ENCODE peak calls at places on chromosomes 16 and 17, in seven cellular contexts. One of them, this sample, is unnamed.

GRCh38 chr16:74748042-74748709 is 26.4 kb downstream of the FA2H start:
- DNase-seq in tibial artery: no peak
- DNase-seq in psoas muscle: no peak
- DNase-seq in lung: no peak
- DNase-seq in adrenal gland: no peak
- DNase-seq in Caco-2: no peak
- DNase-seq in tibial nerve: no peak
- DNase-seq in this sample: no peak

GRCh38 chr16:18816286-18816685 is 14.9 kb upstream of the ARL6IP1 start:
- DNase-seq in tibial artery: no peak
- DNase-seq in psoas muscle: no peak
- DNase-seq in lung: no peak
- DNase-seq in adrenal gland: no peak
- DNase-seq in Caco-2: no peak
- DNase-seq in tibial nerve: no peak
- DNase-seq in this sample: no peak

GRCh38 chr16:22659933-22660332 is 149.2 kb downstream of the NPIPB5 start:
- DNase-seq in tibial artery: no peak
- DNase-seq in psoas muscle: no peak
- DNase-seq in lung: no peak
- DNase-seq in adrenal gland: no peak
- DNase-seq in Caco-2: no peak
- DNase-seq in tibial nerve: no peak
- DNase-seq in this sample: no peak

GRCh38 chr17:68324654-68325336 is 33.5 kb downstream of the ARSG start:
- DNase-seq in tibial artery: no peak
- DNase-seq in psoas muscle: peak; percentile 74
- DNase-seq in lung: no peak
- DNase-seq in adrenal gland: no peak
- DNase-seq in Caco-2: no peak
- DNase-seq in tibial nerve: no peak
- DNase-seq in this sample: no peak

GRCh38 chr16:56635441-56635967 is 3.0 kb upstream of the MT1A start:
- DNase-seq in tibial artery: no peak
- DNase-seq in psoas muscle: no peak
- DNase-seq in lung: no peak
- DNase-seq in adrenal gland: no peak
- DNase-seq in Caco-2: no peak
- DNase-seq in tibial nerve: no peak
- DNase-seq in this sample: no peak

GRCh38 chr17:28475151-28475900 is 1.9 kb downstream of the SLC13A2 start:
- DNase-seq in tibial artery: no peak
- DNase-seq in psoas muscle: no peak
- DNase-seq in lung: no peak
- DNase-seq in adrenal gland: no peak
- DNase-seq in Caco-2: peak; percentile 84
- DNase-seq in tibial nerve: no peak
- DNase-seq in this sample: no peak

GRCh38 chr17:15442316-15443185 is 24.9 kb downstream of the CDRT4 start:
- DNase-seq in tibial artery: no peak
- DNase-seq in psoas muscle: no peak
- DNase-seq in lung: no peak
- DNase-seq in adrenal gland: no peak
- DNase-seq in Caco-2: no peak
- DNase-seq in tibial nerve: no peak
- DNase-seq in this sample: no peak

GRCh38 chr16:66493490-66494401 is 56.2 kb downstream of the TK2 start:
- DNase-seq in tibial artery: peak; percentile 10
- DNase-seq in psoas muscle: no peak
- DNase-seq in lung: no peak
- DNase-seq in adrenal gland: no peak
- DNase-seq in Caco-2: no peak
- DNase-seq in tibial nerve: no peak
- DNase-seq in this sample: peak; percentile 10

GRCh38 chr17:33204156-33204555 is 88.9 kb downstream of the ASIC2 start:
- DNase-seq in tibial artery: no peak
- DNase-seq in psoas muscle: no peak
- DNase-seq in lung: no peak
- DNase-seq in adrenal gland: no peak
- DNase-seq in Caco-2: no peak
- DNase-seq in tibial nerve: no peak
- DNase-seq in this sample: no peak

GRCh38 chr17:4903051-4903818 is at the start of gene CHRNE:
- DNase-seq in tibial artery: peak; percentile 85
- DNase-seq in psoas muscle: peak; percentile 63
- DNase-seq in lung: peak; percentile 82
- DNase-seq in adrenal gland: peak; percentile 85
- DNase-seq in Caco-2: peak; percentile 70
- DNase-seq in tibial nerve: peak; percentile 96
- DNase-seq in this sample: peak; percentile 95

GRCh38 chr17:41777579-41778188 is 8.8 kb downstream of the JUP start:
- DNase-seq in tibial artery: peak; percentile 43
- DNase-seq in psoas muscle: peak; percentile 88
- DNase-seq in lung: peak; percentile 72
- DNase-seq in adrenal gland: peak; percentile 66
- DNase-seq in Caco-2: no peak
- DNase-seq in tibial nerve: peak; percentile 64
- DNase-seq in this sample: peak; percentile 77

GRCh38 chr17:38871247-38871991 is 1.6 kb downstream of the LASP1 start:
- DNase-seq in tibial artery: peak; percentile 83
- DNase-seq in psoas muscle: peak; percentile 70
- DNase-seq in lung: peak; percentile 80
- DNase-seq in adrenal gland: peak; percentile 89
- DNase-seq in Caco-2: peak; percentile 87
- DNase-seq in tibial nerve: peak; percentile 77
- DNase-seq in this sample: peak; percentile 90

GRCh38 chr17:31378638-31379037 is 12.8 kb upstream of the RAB11FIP4 start:
- DNase-seq in tibial artery: no peak
- DNase-seq in psoas muscle: no peak
- DNase-seq in lung: no peak
- DNase-seq in adrenal gland: no peak
- DNase-seq in Caco-2: no peak
- DNase-seq in tibial nerve: no peak
- DNase-seq in this sample: no peak
- TF ChIP-seq CTCF in tibial artery: no peak
- TF ChIP-seq CTCF in psoas muscle: no peak
- TF ChIP-seq CTCF in lung: no peak
- TF ChIP-seq CTCF in adrenal gland: no peak
- TF ChIP-seq CTCF in Caco-2: peak; percentile 14
- TF ChIP-seq CTCF in tibial nerve: no peak
- TF ChIP-seq CTCF in this sample: no peak

GRCh38 chr16:55559933-55560516 is 6.5 kb upstream of the CAPNS2 start:
- DNase-seq in tibial artery: no peak
- DNase-seq in psoas muscle: no peak
- DNase-seq in lung: no peak
- DNase-seq in adrenal gland: no peak
- DNase-seq in Caco-2: no peak
- DNase-seq in tibial nerve: no peak
- DNase-seq in this sample: no peak
- H3K4me1 ChIP-seq in tibial artery: peaks cover 6% of the 10 kb centered on the region
- H3K4me1 ChIP-seq in psoas muscle: peaks cover 5% of the 10 kb centered on the region
- H3K4me1 ChIP-seq in lung: no peaks in the 10 kb centered on the region
- H3K4me1 ChIP-seq in adrenal gland: no peaks in the 10 kb centered on the region
- H3K4me1 ChIP-seq in Caco-2: no peaks in the 10 kb centered on the region
- H3K4me1 ChIP-seq in tibial nerve: no peaks in the 10 kb centered on the region
- H3K4me1 ChIP-seq in this sample: peaks cover 12% of the 10 kb centered on the region

GRCh38 chr16:1314399-1315068 is 5.1 kb downstream of the UBE2I start:
- DNase-seq in tibial artery: no peak
- DNase-seq in psoas muscle: no peak
- DNase-seq in lung: no peak
- DNase-seq in adrenal gland: no peak
- DNase-seq in Caco-2: no peak
- DNase-seq in tibial nerve: no peak
- DNase-seq in this sample: no peak
- H3K36me3 ChIP-seq in tibial artery: peaks cover 68% of the 10 kb centered on the region
- H3K36me3 ChIP-seq in psoas muscle: peaks cover 57% of the 10 kb centered on the region
- H3K36me3 ChIP-seq in lung: peaks cover 13% of the 10 kb centered on the region
- H3K36me3 ChIP-seq in adrenal gland: peaks cover 67% of the 10 kb centered on the region
- H3K36me3 ChIP-seq in Caco-2: peaks cover 5% of the 10 kb centered on the region
- H3K36me3 ChIP-seq in tibial nerve: peaks cover 32% of the 10 kb centered on the region
- H3K36me3 ChIP-seq in this sample: peaks cover 36% of the 10 kb centered on the region

GRCh38 chr16:3782566-3782965 is 65.2 kb upstream of the TRAP1 start:
- DNase-seq in tibial artery: no peak
- DNase-seq in psoas muscle: no peak
- DNase-seq in lung: no peak
- DNase-seq in adrenal gland: no peak
- DNase-seq in Caco-2: no peak
- DNase-seq in tibial nerve: no peak
- DNase-seq in this sample: no peak

GRCh38 chr16:3781421-3781820 is 64.1 kb upstream of the TRAP1 start:
- DNase-seq in tibial artery: no peak
- DNase-seq in psoas muscle: no peak
- DNase-seq in lung: no peak
- DNase-seq in adrenal gland: no peak
- DNase-seq in Caco-2: no peak
- DNase-seq in tibial nerve: no peak
- DNase-seq in this sample: no peak

GRCh38 chr16:3776316-3776715 is 59.0 kb upstream of the TRAP1 start:
- DNase-seq in tibial artery: no peak
- DNase-seq in psoas muscle: peak; percentile 77
- DNase-seq in lung: peak; percentile 86
- DNase-seq in adrenal gland: peak; percentile 60
- DNase-seq in Caco-2: no peak
- DNase-seq in tibial nerve: no peak
- DNase-seq in this sample: no peak

GRCh38 chr16:3783516-3783915 is 66.2 kb upstream of the TRAP1 start:
- DNase-seq in tibial artery: no peak
- DNase-seq in psoas muscle: no peak
- DNase-seq in lung: no peak
- DNase-seq in adrenal gland: no peak
- DNase-seq in Caco-2: no peak
- DNase-seq in tibial nerve: no peak
- DNase-seq in this sample: no peak

GRCh38 chr16:3780570-3780969 is 63.2 kb upstream of the TRAP1 start:
- DNase-seq in tibial artery: no peak
- DNase-seq in psoas muscle: no peak
- DNase-seq in lung: no peak
- DNase-seq in adrenal gland: no peak
- DNase-seq in Caco-2: no peak
- DNase-seq in tibial nerve: no peak
- DNase-seq in this sample: no peak
- TF ChIP-seq CTCF in tibial artery: no peak
- TF ChIP-seq CTCF in psoas muscle: no peak
- TF ChIP-seq CTCF in lung: no peak
- TF ChIP-seq CTCF in adrenal gland: no peak
- TF ChIP-seq CTCF in Caco-2: no peak
- TF ChIP-seq CTCF in tibial nerve: no peak
- TF ChIP-seq CTCF in this sample: no peak

GRCh38 chr17:2394775-2395191 is 6.1 kb downstream of the MNT start:
- DNase-seq in tibial artery: no peak
- DNase-seq in psoas muscle: peak; percentile 55
- DNase-seq in lung: no peak
- DNase-seq in adrenal gland: no peak
- DNase-seq in Caco-2: no peak
- DNase-seq in tibial nerve: no peak
- DNase-seq in this sample: no peak

GRCh38 chr17:2393954-2394749 is 6.7 kb downstream of the MNT start:
- DNase-seq in tibial artery: no peak
- DNase-seq in psoas muscle: peak; percentile 57
- DNase-seq in lung: no peak
- DNase-seq in adrenal gland: no peak
- DNase-seq in Caco-2: no peak
- DNase-seq in tibial nerve: no peak
- DNase-seq in this sample: no peak

GRCh38 chr17:2391597-2392251 is 9.1 kb downstream of the MNT start:
- DNase-seq in tibial artery: no peak
- DNase-seq in psoas muscle: peak; percentile 31
- DNase-seq in lung: no peak
- DNase-seq in adrenal gland: no peak
- DNase-seq in Caco-2: no peak
- DNase-seq in tibial nerve: no peak
- DNase-seq in this sample: peak; percentile 52

GRCh38 chr17:2392252-2393183 is 8.3 kb downstream of the MNT start:
- DNase-seq in tibial artery: peak; percentile 94
- DNase-seq in psoas muscle: peak; percentile 98
- DNase-seq in lung: peak; percentile 92
- DNase-seq in adrenal gland: peak; percentile 98
- DNase-seq in Caco-2: peak; percentile 99
- DNase-seq in tibial nerve: peak; percentile 92
- DNase-seq in this sample: peak; percentile 97

GRCh38 chr17:2393184-2393953 is 7.5 kb downstream of the MNT start:
- DNase-seq in tibial artery: peak; percentile 84
- DNase-seq in psoas muscle: peak; percentile 95
- DNase-seq in lung: peak; percentile 87
- DNase-seq in adrenal gland: peak; percentile 93
- DNase-seq in Caco-2: peak; percentile 94
- DNase-seq in tibial nerve: peak; percentile 78
- DNase-seq in this sample: peak; percentile 94
- H3K4me1 ChIP-seq in tibial artery: peaks cover 60% of the 10 kb centered on the region
- H3K4me1 ChIP-seq in psoas muscle: peaks cover 81% of the 10 kb centered on the region
- H3K4me1 ChIP-seq in lung: peaks cover 30% of the 10 kb centered on the region
- H3K4me1 ChIP-seq in adrenal gland: peaks cover 48% of the 10 kb centered on the region
- H3K4me1 ChIP-seq in Caco-2: peaks cover 38% of the 10 kb centered on the region
- H3K4me1 ChIP-seq in tibial nerve: peaks cover 68% of the 10 kb centered on the region
- H3K4me1 ChIP-seq in this sample: peaks cover 49% of the 10 kb centered on the region

DNA sequence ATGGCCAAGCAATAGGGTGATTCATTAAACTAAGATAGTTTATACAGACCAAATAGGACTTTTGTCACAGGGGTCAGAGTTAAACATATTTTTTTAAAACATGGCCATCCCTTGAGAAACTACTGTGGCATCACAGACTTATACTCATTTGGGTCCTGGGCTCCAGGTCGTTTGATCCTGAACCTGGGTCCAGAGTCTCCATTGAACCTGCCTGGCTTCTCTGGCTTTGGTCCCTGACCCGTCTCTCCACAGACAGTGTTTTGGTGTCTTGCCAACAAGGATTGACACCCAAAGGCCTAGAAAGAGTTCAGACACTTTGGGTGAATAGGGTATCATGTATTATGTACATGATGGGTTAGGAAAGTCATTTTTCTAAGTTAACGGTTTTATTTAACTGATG is 236.7 kb downstream of the PHKB start:
- DNase-seq in tibial artery: no peak
- DNase-seq in psoas muscle: no peak
- DNase-seq in lung: no peak
- DNase-seq in adrenal gland: no peak
- DNase-seq in Caco-2: no peak
- DNase-seq in tibial nerve: no peak
- DNase-seq in this sample: no peak
- H3K36me3 ChIP-seq in tibial artery: peaks cover 71% of the 10 kb centered on the region
- H3K36me3 ChIP-seq in psoas muscle: peaks cover 85% of the 10 kb centered on the region
- H3K36me3 ChIP-seq in lung: peaks cover 41% of the 10 kb centered on the region
- H3K36me3 ChIP-seq in adrenal gland: peaks cover 46% of the 10 kb centered on the region
- H3K36me3 ChIP-seq in Caco-2: no peaks in the 10 kb centered on the region
- H3K36me3 ChIP-seq in tibial nerve: no peaks in the 10 kb centered on the region
- H3K36me3 ChIP-seq in this sample: no peaks in the 10 kb centered on the region

This sample was measured in mucosa of descending colon.